ENCODE peak calls at places on chromosome 3, in six cellular contexts. One of them, this sample, is unnamed.

GRCh38 chr3:157388051-157388450 is 48.6 kb upstream of the PTX3 start:
- DNase-seq in NCI-H1105 treated with DMSO at 0.1 percent for 48 hours: no peak
- DNase-seq in NCI-H1092 treated with DMSO at 0.1 percent for 48 hours: no peak
- DNase-seq in NCI-H774: no peak
- DNase-seq in foreskin melanocyte: peak
- DNase-seq in activated T-helper 1 cell treated with Interleukin-2 at 50 U/mL for 16 hours: no peak
- DNase-seq in this sample: no peak

GRCh38 chr3:194121881-194122280 is 14.1 kb upstream of the HES1 start:
- DNase-seq in NCI-H1105 treated with DMSO at 0.1 percent for 48 hours: no peak
- DNase-seq in NCI-H774: no peak
- DNase-seq in foreskin melanocyte: no peak
- DNase-seq in NCI-H1092 treated with DMSO at 0.1 percent for 48 hours: no peak
- DNase-seq in activated T-helper 1 cell treated with Interleukin-2 at 50 U/mL for 16 hours: no peak
- DNase-seq in this sample: no peak

GRCh38 chr3:42369832-42370231 is 40.6 kb downstream of the LYZL4 start:
- DNase-seq in NCI-H774: no peak
- DNase-seq in NCI-H1105 treated with DMSO at 0.1 percent for 48 hours: no peak
- DNase-seq in activated T-helper 1 cell treated with Interleukin-2 at 50 U/mL for 16 hours: no peak
- DNase-seq in foreskin melanocyte: no peak
- DNase-seq in NCI-H1092 treated with DMSO at 0.1 percent for 48 hours: no peak
- DNase-seq in this sample: no peak

GRCh38 chr3:172194702-172195392 is 155.5 kb downstream of the FNDC3B start:
- DNase-seq in foreskin melanocyte: no peak
- DNase-seq in activated T-helper 1 cell treated with Interleukin-2 at 50 U/mL for 16 hours: no peak
- DNase-seq in NCI-H1092 treated with DMSO at 0.1 percent for 48 hours: peak
- DNase-seq in NCI-H774: peak
- DNase-seq in NCI-H1105 treated with DMSO at 0.1 percent for 48 hours: peak
- DNase-seq in this sample: no peak

GRCh38 chr3:170811515-170811914 is 58.5 kb downstream of the RPL22L1 start:
- DNase-seq in foreskin melanocyte: no peak
- DNase-seq in NCI-H1105 treated with DMSO at 0.1 percent for 48 hours: no peak
- DNase-seq in activated T-helper 1 cell treated with Interleukin-2 at 50 U/mL for 16 hours: no peak
- DNase-seq in NCI-H774: no peak
- DNase-seq in NCI-H1092 treated with DMSO at 0.1 percent for 48 hours: no peak
- DNase-seq in this sample: no peak

GRCh38 chr3:127152676-127153505 is 40.0 kb upstream of the PRR23E start:
- DNase-seq in foreskin melanocyte: no peak
- DNase-seq in NCI-H774: no peak
- DNase-seq in NCI-H1105 treated with DMSO at 0.1 percent for 48 hours: no peak
- DNase-seq in activated T-helper 1 cell treated with Interleukin-2 at 50 U/mL for 16 hours: no peak
- DNase-seq in NCI-H1092 treated with DMSO at 0.1 percent for 48 hours: peak
- DNase-seq in this sample: no peak

GRCh38 chr3:58434511-58434910 is 879 bp upstream of the PDHB start:
- DNase-seq in foreskin melanocyte: no peak
- DNase-seq in activated T-helper 1 cell treated with Interleukin-2 at 50 U/mL for 16 hours: no peak
- DNase-seq in NCI-H1105 treated with DMSO at 0.1 percent for 48 hours: no peak
- DNase-seq in NCI-H1092 treated with DMSO at 0.1 percent for 48 hours: no peak
- DNase-seq in NCI-H774: no peak
- DNase-seq in this sample: no peak

GRCh38 chr3:6799264-6799915 is 61.5 kb upstream of the GRM7 start:
- DNase-seq in activated T-helper 1 cell treated with Interleukin-2 at 50 U/mL for 16 hours: no peak
- DNase-seq in NCI-H1105 treated with DMSO at 0.1 percent for 48 hours: peak
- DNase-seq in foreskin melanocyte: peak
- DNase-seq in NCI-H774: no peak
- DNase-seq in NCI-H1092 treated with DMSO at 0.1 percent for 48 hours: no peak
- DNase-seq in this sample: no peak

GRCh38 chr3:46899151-46900006 is 21.9 kb downstream of the PTH1R start:
- DNase-seq in NCI-H1092 treated with DMSO at 0.1 percent for 48 hours: no peak
- DNase-seq in activated T-helper 1 cell treated with Interleukin-2 at 50 U/mL for 16 hours: no peak
- DNase-seq in NCI-H774: no peak
- DNase-seq in NCI-H1105 treated with DMSO at 0.1 percent for 48 hours: no peak
- DNase-seq in foreskin melanocyte: no peak
- DNase-seq in this sample: no peak

GRCh38 chr3:149720918-149721317 is 31.4 kb downstream of the COMMD2 start:
- DNase-seq in NCI-H1092 treated with DMSO at 0.1 percent for 48 hours: no peak
- DNase-seq in NCI-H1105 treated with DMSO at 0.1 percent for 48 hours: no peak
- DNase-seq in foreskin melanocyte: no peak
- DNase-seq in NCI-H774: no peak
- DNase-seq in activated T-helper 1 cell treated with Interleukin-2 at 50 U/mL for 16 hours: no peak
- DNase-seq in this sample: no peak

GRCh38 chr3:53566450-53567145 is 72.2 kb downstream of the CACNA1D start:
- DNase-seq in NCI-H774: no peak
- DNase-seq in activated T-helper 1 cell treated with Interleukin-2 at 50 U/mL for 16 hours: no peak
- DNase-seq in NCI-H1092 treated with DMSO at 0.1 percent for 48 hours: no peak
- DNase-seq in NCI-H1105 treated with DMSO at 0.1 percent for 48 hours: no peak
- DNase-seq in foreskin melanocyte: no peak
- DNase-seq in this sample: no peak

GRCh38 chr3:72185549-72186484 is 400.9 kb upstream of the PROK2 start:
- DNase-seq in foreskin melanocyte: peak
- DNase-seq in NCI-H1092 treated with DMSO at 0.1 percent for 48 hours: no peak
- DNase-seq in NCI-H774: no peak
- DNase-seq in NCI-H1105 treated with DMSO at 0.1 percent for 48 hours: no peak
- DNase-seq in activated T-helper 1 cell treated with Interleukin-2 at 50 U/mL for 16 hours: no peak
- DNase-seq in this sample: no peak

GRCh38 chr3:66858656-66859381 is 139.3 kb upstream of the KBTBD8 start:
- DNase-seq in foreskin melanocyte: no peak
- DNase-seq in NCI-H1105 treated with DMSO at 0.1 percent for 48 hours: no peak
- DNase-seq in NCI-H774: no peak
- DNase-seq in NCI-H1092 treated with DMSO at 0.1 percent for 48 hours: no peak
- DNase-seq in activated T-helper 1 cell treated with Interleukin-2 at 50 U/mL for 16 hours: no peak
- DNase-seq in this sample: no peak

GRCh38 chr3:46976326-46977190 is at the start of gene CCDC12:
- DNase-seq in NCI-H1092 treated with DMSO at 0.1 percent for 48 hours: peak
- DNase-seq in activated T-helper 1 cell treated with Interleukin-2 at 50 U/mL for 16 hours: peak
- DNase-seq in NCI-H1105 treated with DMSO at 0.1 percent for 48 hours: peak
- DNase-seq in foreskin melanocyte: peak
- DNase-seq in NCI-H774: peak
- DNase-seq in this sample: peak

GRCh38 chr3:111103807-111104206 is 32.2 kb downstream of the NECTIN3 start:
- DNase-seq in NCI-H1105 treated with DMSO at 0.1 percent for 48 hours: no peak
- DNase-seq in activated T-helper 1 cell treated with Interleukin-2 at 50 U/mL for 16 hours: no peak
- DNase-seq in foreskin melanocyte: no peak
- DNase-seq in NCI-H774: no peak
- DNase-seq in NCI-H1092 treated with DMSO at 0.1 percent for 48 hours: no peak
- DNase-seq in this sample: no peak

GRCh38 chr3:188358787-188359493 is 205.0 kb downstream of the LPP start:
- DNase-seq in foreskin melanocyte: no peak
- DNase-seq in NCI-H774: no peak
- DNase-seq in NCI-H1105 treated with DMSO at 0.1 percent for 48 hours: no peak
- DNase-seq in NCI-H1092 treated with DMSO at 0.1 percent for 48 hours: no peak
- DNase-seq in activated T-helper 1 cell treated with Interleukin-2 at 50 U/mL for 16 hours: no peak
- DNase-seq in this sample: peak

GRCh38 chr3:158470944-158471638 is 99.9 kb upstream of the MLF1 start:
- DNase-seq in NCI-H1105 treated with DMSO at 0.1 percent for 48 hours: no peak
- DNase-seq in foreskin melanocyte: no peak
- DNase-seq in NCI-H1092 treated with DMSO at 0.1 percent for 48 hours: no peak
- DNase-seq in NCI-H774: no peak
- DNase-seq in activated T-helper 1 cell treated with Interleukin-2 at 50 U/mL for 16 hours: no peak
- DNase-seq in this sample: no peak

GRCh38 chr3:105722943-105723556 is 145.8 kb downstream of the CBLB start:
- DNase-seq in activated T-helper 1 cell treated with Interleukin-2 at 50 U/mL for 16 hours: no peak
- DNase-seq in NCI-H1092 treated with DMSO at 0.1 percent for 48 hours: no peak
- DNase-seq in NCI-H1105 treated with DMSO at 0.1 percent for 48 hours: no peak
- DNase-seq in foreskin melanocyte: peak
- DNase-seq in NCI-H774: peak
- DNase-seq in this sample: no peak

GRCh38 chr3:45546636-45547201 is 47.8 kb upstream of the LIMD1 start:
- DNase-seq in NCI-H1105 treated with DMSO at 0.1 percent for 48 hours: no peak
- DNase-seq in foreskin melanocyte: no peak
- DNase-seq in activated T-helper 1 cell treated with Interleukin-2 at 50 U/mL for 16 hours: no peak
- DNase-seq in NCI-H1092 treated with DMSO at 0.1 percent for 48 hours: no peak
- DNase-seq in NCI-H774: no peak
- DNase-seq in this sample: no peak

This sample was measured in stimulated activated effector memory CD8-positive, alpha-beta T cell treated with anti-CD3 and anti-CD28 coated beads, Interleukin-12 subunit alpha, Interleukin-12 subunit beta, amount 100 ng/mL, for 72 hours.